ENCODE peak calls at places on chromosomes 5 and 9, in six cellular contexts. K is AG04449, I is HCEC 1CT, Q is A549, H is DMS153, X is T-helper 22 cell. F is an unnamed sample.
A peak's percentile ranks its signal among the peaks of the same experiment; 100 is the strongest.

GRCh38 chr5:108858959-108859358 is 111.3 kb downstream of the FER start:
- DNase-seq in K (no peak), I (peak; percentile 64), Q (no peak), H (no peak), X (no peak), F (no peak)

GRCh38 chr5:3654515-3654914 is 58.9 kb downstream of the IRX1 start:
- DNase-seq in K (no peak), I (no peak), Q (no peak), H (no peak), X (no peak), F (no peak)

GRCh38 chr9:91948423-91949292 is 1.4 kb downstream of the ROR2 start:
- DNase-seq in K (no peak), I (peak; percentile 48), Q (peak; percentile 56), H (peak; percentile 42), X (no peak), F (peak; percentile 72)

GRCh38 chr5:135371738-135372232 is 27.2 kb downstream of the MACROH2A1 start:
- DNase-seq in K (no peak), I (peak; percentile 47), Q (peak; percentile 24), H (no peak), X (no peak), F (no peak)

GRCh38 chr9:114091711-114092110 is 7.4 kb downstream of the KIF12 start:
- DNase-seq in K (no peak), I (no peak), Q (no peak), H (no peak), X (no peak), F (no peak)

GRCh38 chr5:171316258-171317121 is 7.4 kb downstream of the TLX3 start:
- DNase-seq in K (no peak), I (no peak), Q (no peak), H (no peak), X (no peak), F (no peak)

GRCh38 chr5:142551242-142552067 is 134.4 kb downstream of the FGF1 start:
- DNase-seq in K (no peak), I (peak; percentile 51), Q (no peak), H (peak; percentile 34), X (no peak), F (peak; percentile 20)

GRCh38 chr5:5149154-5149553 is 9.0 kb downstream of the ADAMTS16 start:
- DNase-seq in K (no peak), I (no peak), Q (no peak), H (no peak), X (no peak), F (no peak)

GRCh38 chr9:13351768-13352386 is 72.4 kb upstream of the MPDZ start:
- DNase-seq in K (no peak), I (peak; percentile 47), Q (peak; percentile 56), H (peak; percentile 22), X (no peak), F (peak; percentile 10)

GRCh38 chr5:80141147-80141671 is 106.1 kb downstream of the THBS4 start:
- DNase-seq in K (no peak), I (no peak), Q (no peak), H (no peak), X (no peak), F (no peak)

GRCh38 chr5:173679909-173680626 is 63.6 kb upstream of the BOD1 start:
- DNase-seq in K (no peak), I (no peak), Q (no peak), H (peak; percentile 2), X (no peak), F (no peak)

F was measured in HEK293T.